ENCODE peak calls at places on chromosomes 13 and 19, in ten cellular contexts. L is endothelial cell of umbilical vein, I is breast epithelium, Y is tibial nerve, C is stomach, K is upper lobe of left lung, W is Peyer's patch, D is A549, F is uterus, R is gastrocnemius medialis. G is an unnamed sample. For H3K4me1, the result is how much of the 10 kb centered on the place peaks cover.

GRCh38 chr19:50728084-50728737 is 5.0 kb downstream of the CLEC11A start:
- DNase-seq in L (peak), I (peak), Y (peak), C (peak), K (peak), W (peak), D (no peak), F (peak), R (peak), G (peak)

GRCh38 chr19:41696402-41697197 is 8.5 kb upstream of the CEACAM7 start:
- DNase-seq in L (peak), I (no peak), Y (no peak), C (peak), K (no peak), W (peak), D (no peak), F (no peak), R (no peak), G (no peak)

GRCh38 chr13:44759723-44760360 is 183.7 kb upstream of the TSC22D1 start:
- DNase-seq in L (no peak), I (peak), Y (no peak), C (peak), K (no peak), W (no peak), D (no peak), F (no peak), R (peak), G (no peak)

GRCh38 chr13:40776681-40777165 is 5.7 kb upstream of the MRPS31 start:
- DNase-seq in L (peak), I (no peak), Y (no peak), C (no peak), K (no peak), W (peak), D (no peak), F (no peak), R (no peak), G (no peak)

GRCh38 chr13:97434417-97435296 is 688 bp downstream of the RAP2A start:
- DNase-seq in L (peak), I (peak), Y (peak), C (peak), K (peak), W (peak), D (no peak), F (peak), R (peak), G (peak)

GRCh38 chr13:101706651-101707050 is 254.2 kb downstream of the ITGBL1 start:
- DNase-seq in L (peak), I (no peak), Y (no peak), C (no peak), K (no peak), W (peak), D (peak), F (no peak), R (peak), G (no peak)

GRCh38 chr13:32737111-32737571 is 150.9 kb downstream of the PDS5B start:
- DNase-seq in L (peak), I (no peak), Y (no peak), C (no peak), K (no peak), W (no peak), D (no peak), F (no peak), R (no peak), G (no peak)

GRCh38 chr13:31444266-31444862 is 244.6 kb downstream of the B3GLCT start:
- DNase-seq in L (no peak), I (no peak), Y (no peak), C (no peak), K (no peak), W (no peak), D (no peak), F (no peak), R (peak), G (no peak)

GRCh38 chr19:40763963-40764362 is 11.4 kb upstream of the MIA start:
- DNase-seq in L (no peak), I (no peak), Y (no peak), C (no peak), K (no peak), W (no peak), D (no peak), F (no peak), R (no peak), G (no peak)

GRCh38 chr13:39407138-39407537 is 195.9 kb downstream of the LHFPL6 start:
- DNase-seq in L (no peak), I (no peak), Y (no peak), C (no peak), K (no peak), W (no peak), D (no peak), F (no peak), R (no peak), G (no peak)

GRCh38 chr13:44313674-44314073 is 60.0 kb upstream of the SERP2 start:
- DNase-seq in L (peak), I (no peak), Y (no peak), C (no peak), K (no peak), W (no peak), D (peak), F (no peak), R (no peak), G (no peak)

GRCh38 chr13:105936816-105937215 is 598.6 kb downstream of the EFNB2 start:
- DNase-seq in L (no peak), I (no peak), Y (no peak), C (no peak), K (no peak), W (no peak), D (no peak), F (no peak), R (no peak), G (no peak)

DNA sequence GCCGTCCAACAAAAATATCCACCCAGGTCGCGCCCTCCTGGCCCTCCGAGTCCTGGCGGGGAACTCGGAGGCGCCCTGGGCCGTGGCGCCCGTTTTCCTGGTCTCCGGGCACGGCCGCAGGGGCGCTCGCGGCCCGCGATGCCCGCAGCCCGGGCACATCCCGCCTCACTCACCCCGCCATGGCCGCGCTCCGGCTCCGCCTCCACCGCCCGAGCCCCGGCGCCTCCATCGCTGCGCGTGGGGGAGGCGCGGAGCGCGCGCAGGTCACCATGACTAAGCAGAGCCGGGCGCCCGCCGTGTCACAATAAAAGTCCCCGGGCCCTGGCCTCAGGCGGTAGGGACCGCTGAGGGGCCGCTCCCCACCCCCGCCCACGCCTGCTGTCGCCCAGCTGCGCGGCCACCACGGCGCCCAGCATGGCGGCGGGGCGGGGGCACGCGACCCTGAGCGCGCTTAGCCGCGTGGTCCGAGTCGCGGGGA is 593 bp downstream of the KEAP1 start:
- DNase-seq in L (peak), I (peak), Y (peak), C (peak), K (peak), W (peak), D (peak), F (peak), R (peak), G (peak)
- TF ChIP-seq POLR2A in L (peak), I (no peak), Y (peak), C (no peak), K (peak), W (peak), D (peak), F (peak), R (peak), G (no peak)

GRCh38 chr19:38700933-38701454 is 43.3 kb downstream of the CAPN12 start:
- DNase-seq in L (no peak), I (no peak), Y (no peak), C (no peak), K (no peak), W (no peak), D (no peak), F (no peak), R (no peak), G (no peak)
- H3K4me1 ChIP-seq in L (under half), I (under half), Y (half or more), C (half or more), K (half or more), W (under half), D (half or more), F (under half), R (under half), G (half or more)

GRCh38 chr19:16070366-16070990 is 5.8 kb upstream of the TPM4 start:
- DNase-seq in L (peak), I (peak), Y (no peak), C (peak), K (peak), W (peak), D (peak), F (no peak), R (peak), G (peak)
- TF ChIP-seq POLR2A in L (peak), I (peak), Y (no peak), C (no peak), K (no peak), W (peak), D (no peak), F (no peak), R (no peak), G (no peak)

GRCh38 chr13:109654341-109655205 is 131.8 kb downstream of the IRS2 start:
- DNase-seq in L (no peak), I (no peak), Y (no peak), C (no peak), K (no peak), W (no peak), D (no peak), F (no peak), R (no peak), G (no peak)

GRCh38 chr13:109655611-109656010 is 130.8 kb downstream of the IRS2 start:
- DNase-seq in L (no peak), I (no peak), Y (no peak), C (no peak), K (no peak), W (no peak), D (no peak), F (no peak), R (no peak), G (no peak)

GRCh38 chr13:109652536-109652935 is 133.8 kb downstream of the IRS2 start:
- DNase-seq in L (peak), I (no peak), Y (no peak), C (no peak), K (no peak), W (no peak), D (no peak), F (no peak), R (no peak), G (no peak)

GRCh38 chr13:109657395-109657794 is 129.0 kb downstream of the IRS2 start:
- DNase-seq in L (no peak), I (no peak), Y (no peak), C (no peak), K (no peak), W (no peak), D (no peak), F (no peak), R (no peak), G (no peak)

GRCh38 chr13:109655206-109655600 is 131.2 kb downstream of the IRS2 start:
- DNase-seq in L (no peak), I (no peak), Y (no peak), C (no peak), K (no peak), W (no peak), D (no peak), F (no peak), R (no peak), G (no peak)
- H3K4me1 ChIP-seq in L (under half), I (under half), Y (under half), C (under half), K (under half), W (under half), D (under half), F (under half), R (under half), G (half or more)

G was measured in heart left ventricle.